ENCODE peak calls at places on chromosomes 13 and 19, in six cellular contexts. R, F, H, A, Y and Z are unnamed samples.

GRCh38 chr13:112450567-112451240 is 74.5 kb downstream of the SPACA7 start:
- DNase-seq in R (no peak), F (no peak), H (no peak), A (no peak), Y (no peak), Z (no peak)

GRCh38 chr13:64457976-64458375 is 2772.2 kb downstream of the PCDH9 start:
- DNase-seq in R (no peak), F (no peak), H (no peak), A (peak; percentile 50), Y (no peak), Z (peak; percentile 89)

GRCh38 chr13:93966267-93966936 is 513.1 kb downstream of the DCT start:
- DNase-seq in R (no peak), F (no peak), H (no peak), A (no peak), Y (no peak), Z (no peak)

GRCh38 chr19:2802826-2803225 is 16.8 kb upstream of the ZNF554 start:
- DNase-seq in R (no peak), F (no peak), H (no peak), A (no peak), Y (no peak), Z (no peak)

GRCh38 chr13:109787135-109787954 is 962 bp upstream of the IRS2 start:
- DNase-seq in R (peak; percentile 80), F (peak; percentile 45), H (no peak), A (peak; percentile 48), Y (peak; percentile 72), Z (peak; percentile 70)

GRCh38 chr19:57171551-57172081 is 4.3 kb upstream of the DUXA start:
- DNase-seq in R (no peak), F (peak; percentile 32), H (no peak), A (peak; percentile 17), Y (peak; percentile 74), Z (peak; percentile 57)

GRCh38 chr13:114212096-114212495 is 22.6 kb upstream of the CDC16 start:
- DNase-seq in R (no peak), F (no peak), H (no peak), A (peak; percentile 65), Y (peak; percentile 51), Z (no peak)

GRCh38 chr19:3479819-3480215 is 508 bp downstream of the SMIM24 start:
- DNase-seq in R (no peak), F (peak; percentile 55), H (no peak), A (no peak), Y (peak; percentile 58), Z (no peak)

GRCh38 chr13:45630791-45631190 is 15.3 kb upstream of the ERICH6B start:
- DNase-seq in R (no peak), F (no peak), H (no peak), A (peak; percentile 4), Y (peak; percentile 47), Z (peak; percentile 6)

GRCh38 chr19:15195381-15195964 is 5.3 kb downstream of the NOTCH3 start:
- DNase-seq in R (peak; percentile 86), F (peak; percentile 41), H (no peak), A (peak; percentile 61), Y (peak; percentile 95), Z (peak; percentile 76)

GRCh38 chr13:35283856-35284255 is 192.6 kb downstream of the MAB21L1 start:
- DNase-seq in R (no peak), F (no peak), H (no peak), A (peak; percentile 9), Y (peak; percentile 15), Z (no peak)

GRCh38 chr19:23882493-23882892 is 32.2 kb upstream of the ZNF726 start:
- DNase-seq in R (no peak), F (peak; percentile 33), H (no peak), A (no peak), Y (peak; percentile 7), Z (no peak)

GRCh38 chr19:8352134-8352827 is 9.2 kb upstream of the KANK3 start:
- DNase-seq in R (no peak), F (no peak), H (no peak), A (peak; percentile 34), Y (peak; percentile 51), Z (no peak)

GRCh38 chr13:31038834-31039552 is 106.5 kb downstream of the TEX26 start:
- DNase-seq in R (no peak), F (no peak), H (no peak), A (peak; percentile 96), Y (peak; percentile 16), Z (no peak)

GRCh38 chr13:95707442-95708389 is 30.8 kb downstream of the DNAJC3 start:
- DNase-seq in R (no peak), F (no peak), H (no peak), A (no peak), Y (no peak), Z (no peak)

GRCh38 chr13:28059214-28059613 is 41.2 kb downstream of the FLT3 start:
- DNase-seq in R (no peak), F (peak; percentile 57), H (peak; percentile 15), A (peak; percentile 4), Y (peak; percentile 45), Z (peak; percentile 11)

GRCh38 chr13:50672025-50672424 is 171.5 kb downstream of the DLEU7 start:
- DNase-seq in R (no peak), F (no peak), H (no peak), A (no peak), Y (peak; percentile 30), Z (peak; percentile 65)

GRCh38 chr19:51651216-51651846 is 4.7 kb upstream of the SIGLEC14 start:
- DNase-seq in R (no peak), F (no peak), H (no peak), A (no peak), Y (no peak), Z (no peak)

GRCh38 chr19:42184401-42184861 is 33.0 kb downstream of the DEDD2 start:
- DNase-seq in R (peak; percentile 80), F (peak; percentile 79), H (peak; percentile 66), A (peak; percentile 84), Y (peak; percentile 90), Z (peak; percentile 93)

GRCh38 chr19:8304841-8305621 is 3.1 kb downstream of the CD320 start:
- DNase-seq in R (peak; percentile 66), F (peak; percentile 25), H (no peak), A (no peak), Y (no peak), Z (no peak)

GRCh38 chr13:27406178-27406939 is 18.1 kb upstream of the GTF3A start:
- DNase-seq in R (no peak), F (peak; percentile 54), H (peak; percentile 18), A (peak; percentile 43), Y (peak; percentile 65), Z (peak; percentile 57)

GRCh38 chr13:103102482-103102881 is 36.3 kb upstream of the SLC10A2 start:
- DNase-seq in R (no peak), F (no peak), H (no peak), A (peak; percentile 0), Y (no peak), Z (no peak)

GRCh38 chr19:45253396-45254027 is 2.4 kb downstream of the MARK4 start:
- DNase-seq in R (no peak), F (no peak), H (no peak), A (peak; percentile 39), Y (peak; percentile 63), Z (peak; percentile 32)

GRCh38 chr19:30841934-30842333 is 469.8 kb downstream of the ZNF536 start:
- DNase-seq in R (no peak), F (no peak), H (no peak), A (no peak), Y (no peak), Z (no peak)

GRCh38 chr13:72453161-72453560 is 274.3 kb downstream of the MZT1 start:
- DNase-seq in R (no peak), F (no peak), H (no peak), A (no peak), Y (no peak), Z (no peak)

GRCh38 chr13:57633950-57634828 is 2.6 kb downstream of the PCDH17 start:
- DNase-seq in R (peak; percentile 62), F (no peak), H (no peak), A (peak; percentile 45), Y (no peak), Z (no peak)

GRCh38 chr13:48575014-48575413 is 42.1 kb upstream of the RCBTB2 start:
- DNase-seq in R (no peak), F (no peak), H (no peak), A (no peak), Y (no peak), Z (no peak)

GRCh38 chr13:33636955-33637670 is 180.8 kb upstream of the RFC3 start:
- DNase-seq in R (no peak), F (no peak), H (no peak), A (peak; percentile 14), Y (peak; percentile 51), Z (peak; percentile 12)

GRCh38 chr13:100547805-100548204 is 40.8 kb downstream of the GGACT start:
- DNase-seq in R (no peak), F (no peak), H (no peak), A (no peak), Y (peak; percentile 11), Z (peak; percentile 70)

GRCh38 chr13:109821038-109821545 is 34.7 kb upstream of the IRS2 start:
- DNase-seq in R (no peak), F (no peak), H (no peak), A (no peak), Y (no peak), Z (no peak)

GRCh38 chr19:7926021-7926726 is at the start of gene CTXN1:
- DNase-seq in R (peak; percentile 83), F (peak; percentile 83), H (peak; percentile 72), A (peak; percentile 40), Y (peak; percentile 75), Z (peak; percentile 81)

GRCh38 chr13:91313103-91313502 is 34.4 kb upstream of the MIR17HG start:
- DNase-seq in R (no peak), F (no peak), H (no peak), A (peak; percentile 6), Y (peak; percentile 47), Z (peak; percentile 59)

GRCh38 chr13:25324100-25324499 is 22.7 kb downstream of the NUP58 start:
- DNase-seq in R (no peak), F (no peak), H (no peak), A (no peak), Y (no peak), Z (peak; percentile 47)
- H3K36me3 ChIP-seq in R (peaks cover 99% of the 10 kb centered on the region), F (peaks cover 6% of the 10 kb centered on the region), H (peaks cover 41% of the 10 kb centered on the region), A (peaks cover 3% of the 10 kb centered on the region), Y (peaks cover 89% of the 10 kb centered on the region), Z (peaks cover 87% of the 10 kb centered on the region)

GRCh38 chr13:51999525-51999924 is 11.7 kb downstream of the ATP7B start:
- DNase-seq in R (no peak), F (no peak), H (no peak), A (peak; percentile 43), Y (peak; percentile 25), Z (no peak)
- H3K4me1 ChIP-seq in R (peaks cover 10% of the 10 kb centered on the region), F (peaks cover 15% of the 10 kb centered on the region), H (no peaks in the 10 kb centered on the region), A (no peaks in the 10 kb centered on the region), Y (no peaks in the 10 kb centered on the region), Z (peaks cover 31% of the 10 kb centered on the region)

GRCh38 chr19:55276720-55277430 is 3.0 kb downstream of the HSPBP1 start:
- DNase-seq in R (no peak), F (no peak), H (no peak), A (no peak), Y (no peak), Z (no peak)
- H3K36me3 ChIP-seq in R (peaks cover 40% of the 10 kb centered on the region), F (no peaks in the 10 kb centered on the region), H (peaks cover 25% of the 10 kb centered on the region), A (peaks cover 4% of the 10 kb centered on the region), Y (no peaks in the 10 kb centered on the region), Z (peaks cover 25% of the 10 kb centered on the region)

DNA sequence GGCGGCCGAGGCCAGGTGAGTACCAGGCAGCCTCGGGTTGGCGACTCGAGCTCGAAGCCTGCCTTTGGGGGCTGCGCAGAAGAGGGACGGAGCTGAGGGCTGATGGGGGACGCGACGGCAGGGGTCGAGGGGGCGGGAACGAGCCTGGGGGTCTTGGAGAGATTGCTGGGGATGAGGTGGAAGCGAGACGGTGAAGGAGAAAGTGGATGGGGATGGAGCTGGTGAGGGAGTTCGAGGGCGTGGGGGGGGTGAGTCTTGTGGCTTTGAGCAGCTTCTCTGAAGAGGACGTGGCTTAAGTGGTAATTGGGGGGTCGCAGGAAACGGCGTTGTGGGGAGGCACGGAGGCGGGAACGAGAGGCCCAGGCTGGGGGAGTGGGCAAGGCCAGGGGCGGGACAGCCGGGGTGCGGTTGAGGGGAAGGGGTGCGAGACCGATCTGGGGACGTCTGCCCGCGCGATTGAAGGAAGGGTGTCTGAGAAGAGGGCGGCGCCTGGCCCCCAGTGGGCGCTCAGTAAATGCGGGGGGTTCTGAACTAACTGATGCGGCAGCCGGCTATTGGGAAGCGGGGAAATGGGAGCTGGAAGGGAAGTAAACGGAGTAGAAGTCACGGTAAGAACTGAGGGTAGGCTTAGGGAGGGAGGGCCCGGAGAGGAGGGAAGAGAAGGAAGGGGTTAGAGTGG is 422 bp downstream of the MYO9B start:
- DNase-seq in R (peak; percentile 78), F (peak; percentile 55), H (peak; percentile 35), A (peak; percentile 41), Y (peak; percentile 65), Z (peak; percentile 66)
- H3K4me1 ChIP-seq in R (peaks cover 52% of the 10 kb centered on the region), F (peaks cover 6% of the 10 kb centered on the region), H (peaks cover 54% of the 10 kb centered on the region), A (peaks cover 23% of the 10 kb centered on the region), Y (peaks cover 30% of the 10 kb centered on the region), Z (peaks cover 47% of the 10 kb centered on the region)